ENCODE peak calls at places on chromosomes 6 and 20, in eight cellular contexts. X is anterior cingulate cortex; Z is activated T-helper 2 cell treated with anti-CD3 and anti-CD28 coated beads, Interferon-gamma antibody, Interleukin-2, Interleukin-4, amounts not matched to agents 10 μg/mL and 5 μg/mL and 100 μg/mL, durations not matched to agents 14 hours and 24 hours and 36 hours; V is ascending aorta; T is CD8-positive, alpha-beta memory T cell; A is heart right ventricle; G is EL; F is A673. K is an unnamed sample.

GRCh38 chr20:11372831-11373230 is 544.9 kb upstream of the BTBD3 start:
- DNase-seq in X (no peak), A (no peak), Z (no peak), V (no peak), F (no peak), G (no peak), T (no peak), K (no peak)

GRCh38 chr6:43708857-43709653 is 21.5 kb upstream of the MRPS18A start:
- DNase-seq in A (no peak), F (no peak), Z (no peak), T (no peak), G (peak; percentile 73), V (no peak), X (no peak), K (no peak)

GRCh38 chr6:77620290-77620882 is 32.5 kb upstream of the MEI4 start:
- DNase-seq in V (no peak), A (no peak), Z (no peak), X (no peak), T (no peak), F (peak; percentile 7), G (no peak), K (no peak)

GRCh38 chr6:73452107-73452461 is at the start of gene CGAS:
- DNase-seq in T (peak; percentile 55), A (peak; percentile 78), X (peak; percentile 14), G (peak; percentile 87), F (peak; percentile 44), Z (peak; percentile 76), V (peak; percentile 88), K (peak; percentile 93)

GRCh38 chr20:59825944-59826759 is 107.3 kb downstream of the SYCP2 start:
- DNase-seq in A (no peak), X (no peak), G (no peak), T (no peak), Z (no peak), F (no peak), V (peak; percentile 41), K (no peak)

GRCh38 chr6:9131616-9132015 is 696.3 kb upstream of the SLC35B3 start:
- DNase-seq in Z (no peak), X (no peak), A (no peak), V (no peak), T (no peak), F (peak; percentile 93), G (no peak), K (peak; percentile 35)

GRCh38 chr6:43105538-43106218 is 29.6 kb downstream of the PTK7 start:
- DNase-seq in F (no peak), X (no peak), V (no peak), A (no peak), Z (no peak), T (no peak), G (no peak), K (no peak)

GRCh38 chr6:16511048-16511660 is 250.1 kb downstream of the ATXN1 start:
- DNase-seq in X (no peak), T (no peak), F (peak; percentile 64), G (peak; percentile 53), A (peak; percentile 25), V (no peak), Z (no peak), K (no peak)

GRCh38 chr6:155340464-155341129 is 26.3 kb upstream of the TFB1M start:
- DNase-seq in A (no peak), V (no peak), F (peak; percentile 46), G (peak; percentile 46), T (no peak), X (no peak), Z (no peak), K (no peak)

GRCh38 chr6:19342616-19343015 is 494.6 kb upstream of the ID4 start:
- DNase-seq in F (no peak), T (no peak), G (no peak), Z (no peak), A (no peak), X (no peak), V (no peak), K (no peak)

GRCh38 chr6:112571486-112571885 is 224.4 kb downstream of the RFPL4B start:
- DNase-seq in F (no peak), T (no peak), V (no peak), Z (no peak), A (peak; percentile 19), X (peak; percentile 54), G (peak; percentile 21), K (no peak)

GRCh38 chr20:57650756-57651483 is 30.7 kb upstream of the ZBP1 start:
- DNase-seq in A (peak; percentile 3), F (no peak), T (no peak), G (no peak), V (no peak), X (no peak), Z (no peak), K (peak; percentile 65)

GRCh38 chr6:52361945-52362442 is at the start of gene PAQR8:
- DNase-seq in Z (peak; percentile 79), A (peak; percentile 71), X (peak; percentile 86), V (peak; percentile 83), G (peak; percentile 75), F (peak; percentile 76), T (peak; percentile 89), K (peak; percentile 81)

GRCh38 chr6:152642578-152643375 is 5.6 kb upstream of the SYNE1 start:
- DNase-seq in X (peak; percentile 81), V (no peak), Z (no peak), T (no peak), A (peak; percentile 73), F (peak; percentile 66), G (peak; percentile 30), K (peak; percentile 84)

GRCh38 chr6:151004415-151005024 is 139.0 kb downstream of the MTHFD1L start:
- DNase-seq in F (peak; percentile 93), T (no peak), G (peak; percentile 88), Z (no peak), A (peak; percentile 24), V (no peak), X (no peak), K (no peak)

GRCh38 chr6:146595981-146596731 is 2.6 kb upstream of the ADGB start:
- DNase-seq in G (no peak), X (peak; percentile 10), A (peak; percentile 25), T (no peak), F (peak; percentile 18), V (no peak), Z (no peak), K (no peak)

GRCh38 chr6:112155900-112156299 is 68.5 kb downstream of the FAM229B start:
- DNase-seq in X (no peak), F (no peak), A (no peak), T (no peak), V (no peak), G (no peak), Z (no peak), K (no peak)

GRCh38 chr6:155125916-155126315 is 130.8 kb downstream of the TIAM2 start:
- DNase-seq in F (no peak), X (no peak), Z (no peak), A (no peak), V (no peak), G (peak; percentile 63), T (no peak), K (no peak)

GRCh38 chr6:157368359-157369049 is 12.5 kb upstream of the ZDHHC14 start:
- DNase-seq in A (no peak), Z (no peak), T (no peak), F (no peak), V (no peak), G (no peak), X (no peak), K (no peak)

GRCh38 chr20:7859371-7859802 is 80.9 kb downstream of the HAO1 start:
- DNase-seq in Z (no peak), X (peak; percentile 29), A (peak; percentile 46), V (no peak), F (peak; percentile 60), G (peak; percentile 59), T (no peak), K (no peak)

GRCh38 chr6:134714679-134715078 is 235.2 kb downstream of the ALDH8A1 start:
- DNase-seq in A (no peak), T (no peak), G (peak; percentile 26), V (no peak), F (no peak), X (no peak), Z (no peak), K (peak; percentile 78)

GRCh38 chr6:2578729-2579128 is 172.0 kb downstream of the MYLK4 start:
- DNase-seq in Z (no peak), T (no peak), G (peak; percentile 23), X (no peak), V (no peak), A (no peak), F (no peak), K (no peak)

GRCh38 chr6:102085257-102085656 is 691.7 kb downstream of the GRIK2 start:
- DNase-seq in A (no peak), X (no peak), V (no peak), G (no peak), T (no peak), F (peak; percentile 9), Z (no peak), K (no peak)

GRCh38 chr6:17417817-17418216 is 24.4 kb downstream of the CAP2 start:
- DNase-seq in X (no peak), A (no peak), V (no peak), G (peak; percentile 98), F (peak; percentile 26), T (no peak), Z (no peak), K (no peak)

GRCh38 chr20:52145587-52145986 is 46.0 kb downstream of the ZFP64 start:
- DNase-seq in Z (no peak), F (no peak), T (no peak), G (no peak), V (no peak), X (no peak), A (no peak), K (no peak)

GRCh38 chr6:128173290-128173689 is 272.4 kb upstream of the THEMIS start:
- DNase-seq in G (no peak), F (no peak), T (no peak), X (no peak), Z (no peak), A (no peak), V (no peak), K (no peak)

GRCh38 chr6:45741437-45742166 is 274.1 kb downstream of the CLIC5 start:
- DNase-seq in V (no peak), G (no peak), T (no peak), F (no peak), A (no peak), Z (no peak), X (peak; percentile 32), K (peak; percentile 40)

GRCh38 chr6:34547921-34548644 is 8.0 kb downstream of the SPDEF start:
- DNase-seq in V (no peak), A (no peak), F (no peak), X (no peak), Z (no peak), G (no peak), T (no peak), K (no peak)

GRCh38 chr6:37131104-37131959 is 38.6 kb upstream of the PIM1 start:
- DNase-seq in T (no peak), F (no peak), Z (no peak), V (peak; percentile 87), A (peak; percentile 82), X (no peak), G (no peak), K (peak; percentile 81)

GRCh38 chr20:52984451-52984810 is 12.3 kb downstream of the TSHZ2 start:
- DNase-seq in F (no peak), X (no peak), T (no peak), G (no peak), V (no peak), Z (no peak), A (no peak), K (peak; percentile 43)